ENCODE peak calls at places on chromosomes 12 and 14, in nine cellular contexts. A is Calu3; M is WTC11; Z is RWPE1; W is heart right ventricle; L is CD4-positive, alpha-beta T cell; B is colonic mucosa; N is HuH-7; R is DMS153. I is an unnamed sample.

GRCh38 chr14:101945171-101945570 is 19.2 kb upstream of the DYNC1H1 start:
- DNase-seq in A (no peak), M (no peak), Z (no peak), L (no peak), B (no peak), R (no peak), N (no peak), W (no peak), I (no peak)

GRCh38 chr12:49622501-49623141 is 740 bp upstream of the PRPF40B start:
- DNase-seq in N (no peak), W (no peak), B (peak), R (no peak), M (peak), Z (peak), L (peak), A (peak), I (peak)

GRCh38 chr14:27371868-27372267 is 774.0 kb upstream of the NOVA1 start:
- DNase-seq in Z (no peak), M (no peak), N (no peak), A (no peak), B (no peak), W (no peak), R (no peak), L (no peak), I (no peak)

GRCh38 chr14:65972891-65973290 is 513.3 kb upstream of the CCDC196 start:
- DNase-seq in Z (no peak), R (no peak), B (no peak), W (no peak), N (no peak), L (no peak), M (no peak), A (no peak), I (no peak)

GRCh38 chr14:50083467-50084337 is 32.7 kb downstream of the VCPKMT start:
- DNase-seq in B (peak), A (no peak), Z (no peak), M (no peak), L (peak), R (no peak), W (no peak), N (no peak), I (no peak)

GRCh38 chr14:37889087-37889486 is 293.7 kb downstream of the TTC6 start:
- DNase-seq in M (no peak), L (no peak), N (no peak), R (no peak), B (no peak), W (peak), Z (no peak), A (no peak), I (no peak)

GRCh38 chr14:90513151-90514014 is 116.6 kb downstream of the CALM1 start:
- DNase-seq in B (peak), M (no peak), N (peak), Z (peak), R (peak), L (no peak), W (peak), A (peak), I (peak)

GRCh38 chr12:130685850-130686249 is 30.2 kb downstream of the RIMBP2 start:
- DNase-seq in L (no peak), A (no peak), M (no peak), Z (no peak), B (no peak), W (no peak), N (no peak), R (no peak), I (peak)

GRCh38 chr12:109387425-109388166 is 39.9 kb downstream of the MYO1H start:
- DNase-seq in Z (no peak), M (peak), R (peak), B (no peak), A (peak), L (no peak), W (no peak), N (peak), I (no peak)